ENCODE peak calls at places on chromosomes 6 and 20, in eight cellular contexts. One of them, this sample, is unnamed.

GRCh38 chr6:19664050-19664449 is 173.1 kb upstream of the ID4 start:
- DNase-seq in HCEC 1CT: no peak
- DNase-seq in T follicular helper cell: no peak
- DNase-seq in NCI-H2171 treated with DMSO at 0.1 percent for 48 hours: no peak
- DNase-seq in activated CD4-positive, alpha-beta T cell treated with anti-CD3 and anti-CD28 coated beads for 1 hour: no peak
- DNase-seq in activated T-helper 1 cell treated with anti-CD3 and anti-CD28 coated beads, Interleukin-2, amount 50 U/mL, for 16 hours: no peak
- DNase-seq in germinal center: no peak
- DNase-seq in HTR-8/SVneo: no peak
- DNase-seq in this sample: no peak

GRCh38 chr6:129744201-129744879 is 34.4 kb upstream of the ARHGAP18 start:
- DNase-seq in T follicular helper cell: no peak
- DNase-seq in NCI-H2171 treated with DMSO at 0.1 percent for 48 hours: no peak
- DNase-seq in germinal center: no peak
- DNase-seq in activated T-helper 1 cell treated with anti-CD3 and anti-CD28 coated beads, Interleukin-2, amount 50 U/mL, for 16 hours: no peak
- DNase-seq in HTR-8/SVneo: peak
- DNase-seq in HCEC 1CT: peak
- DNase-seq in activated CD4-positive, alpha-beta T cell treated with anti-CD3 and anti-CD28 coated beads for 1 hour: no peak
- DNase-seq in this sample: no peak

GRCh38 chr20:32789896-32790750 is 27.9 kb downstream of the DNMT3B start:
- DNase-seq in T follicular helper cell: peak
- DNase-seq in HTR-8/SVneo: peak
- DNase-seq in activated CD4-positive, alpha-beta T cell treated with anti-CD3 and anti-CD28 coated beads for 1 hour: peak
- DNase-seq in NCI-H2171 treated with DMSO at 0.1 percent for 48 hours: peak
- DNase-seq in germinal center: peak
- DNase-seq in activated T-helper 1 cell treated with anti-CD3 and anti-CD28 coated beads, Interleukin-2, amount 50 U/mL, for 16 hours: peak
- DNase-seq in HCEC 1CT: peak
- DNase-seq in this sample: peak

GRCh38 chr6:90406142-90406794 is 109.6 kb upstream of the BACH2 start:
- DNase-seq in germinal center: no peak
- DNase-seq in T follicular helper cell: no peak
- DNase-seq in NCI-H2171 treated with DMSO at 0.1 percent for 48 hours: no peak
- DNase-seq in activated T-helper 1 cell treated with anti-CD3 and anti-CD28 coated beads, Interleukin-2, amount 50 U/mL, for 16 hours: no peak
- DNase-seq in activated CD4-positive, alpha-beta T cell treated with anti-CD3 and anti-CD28 coated beads for 1 hour: no peak
- DNase-seq in HTR-8/SVneo: peak
- DNase-seq in HCEC 1CT: peak
- DNase-seq in this sample: no peak

GRCh38 chr6:14464716-14465115 is 347.1 kb downstream of the CD83 start:
- DNase-seq in NCI-H2171 treated with DMSO at 0.1 percent for 48 hours: no peak
- DNase-seq in activated T-helper 1 cell treated with anti-CD3 and anti-CD28 coated beads, Interleukin-2, amount 50 U/mL, for 16 hours: no peak
- DNase-seq in T follicular helper cell: no peak
- DNase-seq in HCEC 1CT: no peak
- DNase-seq in activated CD4-positive, alpha-beta T cell treated with anti-CD3 and anti-CD28 coated beads for 1 hour: no peak
- DNase-seq in HTR-8/SVneo: no peak
- DNase-seq in germinal center: no peak
- DNase-seq in this sample: no peak

GRCh38 chr6:112321882-112322508 is 25.1 kb upstream of the RFPL4B start:
- DNase-seq in activated CD4-positive, alpha-beta T cell treated with anti-CD3 and anti-CD28 coated beads for 1 hour: no peak
- DNase-seq in germinal center: no peak
- DNase-seq in HTR-8/SVneo: no peak
- DNase-seq in HCEC 1CT: no peak
- DNase-seq in NCI-H2171 treated with DMSO at 0.1 percent for 48 hours: no peak
- DNase-seq in T follicular helper cell: no peak
- DNase-seq in activated T-helper 1 cell treated with anti-CD3 and anti-CD28 coated beads, Interleukin-2, amount 50 U/mL, for 16 hours: no peak
- DNase-seq in this sample: no peak

GRCh38 chr6:125229080-125229479 is 72.7 kb downstream of the HDDC2 start:
- DNase-seq in activated T-helper 1 cell treated with anti-CD3 and anti-CD28 coated beads, Interleukin-2, amount 50 U/mL, for 16 hours: no peak
- DNase-seq in T follicular helper cell: no peak
- DNase-seq in activated CD4-positive, alpha-beta T cell treated with anti-CD3 and anti-CD28 coated beads for 1 hour: no peak
- DNase-seq in HCEC 1CT: no peak
- DNase-seq in NCI-H2171 treated with DMSO at 0.1 percent for 48 hours: no peak
- DNase-seq in HTR-8/SVneo: no peak
- DNase-seq in germinal center: no peak
- DNase-seq in this sample: no peak

GRCh38 chr6:43278524-43279078 is 19.5 kb upstream of the SLC22A7 start:
- DNase-seq in HCEC 1CT: peak
- DNase-seq in activated CD4-positive, alpha-beta T cell treated with anti-CD3 and anti-CD28 coated beads for 1 hour: no peak
- DNase-seq in NCI-H2171 treated with DMSO at 0.1 percent for 48 hours: no peak
- DNase-seq in activated T-helper 1 cell treated with anti-CD3 and anti-CD28 coated beads, Interleukin-2, amount 50 U/mL, for 16 hours: no peak
- DNase-seq in HTR-8/SVneo: peak
- DNase-seq in T follicular helper cell: no peak
- DNase-seq in germinal center: no peak
- DNase-seq in this sample: no peak

GRCh38 chr6:121653624-121654008 is 218.2 kb downstream of the GJA1 start:
- DNase-seq in NCI-H2171 treated with DMSO at 0.1 percent for 48 hours: no peak
- DNase-seq in T follicular helper cell: no peak
- DNase-seq in germinal center: no peak
- DNase-seq in HCEC 1CT: no peak
- DNase-seq in HTR-8/SVneo: no peak
- DNase-seq in activated T-helper 1 cell treated with anti-CD3 and anti-CD28 coated beads, Interleukin-2, amount 50 U/mL, for 16 hours: no peak
- DNase-seq in activated CD4-positive, alpha-beta T cell treated with anti-CD3 and anti-CD28 coated beads for 1 hour: no peak
- DNase-seq in this sample: no peak

GRCh38 chr6:136060052-136060451 is 190.1 kb downstream of the MTFR2 start:
- DNase-seq in HTR-8/SVneo: no peak
- DNase-seq in activated T-helper 1 cell treated with anti-CD3 and anti-CD28 coated beads, Interleukin-2, amount 50 U/mL, for 16 hours: no peak
- DNase-seq in T follicular helper cell: no peak
- DNase-seq in NCI-H2171 treated with DMSO at 0.1 percent for 48 hours: no peak
- DNase-seq in germinal center: no peak
- DNase-seq in activated CD4-positive, alpha-beta T cell treated with anti-CD3 and anti-CD28 coated beads for 1 hour: no peak
- DNase-seq in HCEC 1CT: no peak
- DNase-seq in this sample: no peak

GRCh38 chr6:157481865-157482249 is 100.9 kb downstream of the ZDHHC14 start:
- DNase-seq in activated CD4-positive, alpha-beta T cell treated with anti-CD3 and anti-CD28 coated beads for 1 hour: no peak
- DNase-seq in NCI-H2171 treated with DMSO at 0.1 percent for 48 hours: no peak
- DNase-seq in germinal center: no peak
- DNase-seq in activated T-helper 1 cell treated with anti-CD3 and anti-CD28 coated beads, Interleukin-2, amount 50 U/mL, for 16 hours: no peak
- DNase-seq in HCEC 1CT: no peak
- DNase-seq in HTR-8/SVneo: no peak
- DNase-seq in T follicular helper cell: no peak
- DNase-seq in this sample: no peak

GRCh38 chr6:138651491-138651890 is 122.1 kb upstream of the CCDC28A start:
- DNase-seq in activated CD4-positive, alpha-beta T cell treated with anti-CD3 and anti-CD28 coated beads for 1 hour: no peak
- DNase-seq in T follicular helper cell: no peak
- DNase-seq in NCI-H2171 treated with DMSO at 0.1 percent for 48 hours: no peak
- DNase-seq in germinal center: no peak
- DNase-seq in HTR-8/SVneo: no peak
- DNase-seq in activated T-helper 1 cell treated with anti-CD3 and anti-CD28 coated beads, Interleukin-2, amount 50 U/mL, for 16 hours: no peak
- DNase-seq in HCEC 1CT: no peak
- DNase-seq in this sample: no peak

GRCh38 chr6:38460216-38460615 is 179.5 kb downstream of the BTBD9 start:
- DNase-seq in activated T-helper 1 cell treated with anti-CD3 and anti-CD28 coated beads, Interleukin-2, amount 50 U/mL, for 16 hours: no peak
- DNase-seq in T follicular helper cell: no peak
- DNase-seq in activated CD4-positive, alpha-beta T cell treated with anti-CD3 and anti-CD28 coated beads for 1 hour: no peak
- DNase-seq in HTR-8/SVneo: no peak
- DNase-seq in HCEC 1CT: peak
- DNase-seq in germinal center: no peak
- DNase-seq in NCI-H2171 treated with DMSO at 0.1 percent for 48 hours: no peak
- DNase-seq in this sample: no peak

GRCh38 chr6:159429427-159429826 is 260.2 kb downstream of the FNDC1 start:
- DNase-seq in HCEC 1CT: no peak
- DNase-seq in activated T-helper 1 cell treated with anti-CD3 and anti-CD28 coated beads, Interleukin-2, amount 50 U/mL, for 16 hours: no peak
- DNase-seq in NCI-H2171 treated with DMSO at 0.1 percent for 48 hours: no peak
- DNase-seq in activated CD4-positive, alpha-beta T cell treated with anti-CD3 and anti-CD28 coated beads for 1 hour: no peak
- DNase-seq in germinal center: no peak
- DNase-seq in T follicular helper cell: no peak
- DNase-seq in HTR-8/SVneo: no peak
- DNase-seq in this sample: no peak

GRCh38 chr6:13012271-13012670 is 295.7 kb downstream of the PHACTR1 start:
- DNase-seq in NCI-H2171 treated with DMSO at 0.1 percent for 48 hours: peak
- DNase-seq in HCEC 1CT: no peak
- DNase-seq in activated CD4-positive, alpha-beta T cell treated with anti-CD3 and anti-CD28 coated beads for 1 hour: no peak
- DNase-seq in activated T-helper 1 cell treated with anti-CD3 and anti-CD28 coated beads, Interleukin-2, amount 50 U/mL, for 16 hours: no peak
- DNase-seq in HTR-8/SVneo: no peak
- DNase-seq in germinal center: no peak
- DNase-seq in T follicular helper cell: no peak
- DNase-seq in this sample: no peak

GRCh38 chr6:130447374-130447773 is 81.6 kb downstream of the TMEM200A start:
- DNase-seq in germinal center: no peak
- DNase-seq in activated CD4-positive, alpha-beta T cell treated with anti-CD3 and anti-CD28 coated beads for 1 hour: no peak
- DNase-seq in HCEC 1CT: peak
- DNase-seq in T follicular helper cell: no peak
- DNase-seq in NCI-H2171 treated with DMSO at 0.1 percent for 48 hours: no peak
- DNase-seq in HTR-8/SVneo: no peak
- DNase-seq in activated T-helper 1 cell treated with anti-CD3 and anti-CD28 coated beads, Interleukin-2, amount 50 U/mL, for 16 hours: no peak
- DNase-seq in this sample: no peak

GRCh38 chr20:17645010-17645409 is 37.0 kb downstream of the RRBP1 start:
- DNase-seq in NCI-H2171 treated with DMSO at 0.1 percent for 48 hours: no peak
- DNase-seq in activated CD4-positive, alpha-beta T cell treated with anti-CD3 and anti-CD28 coated beads for 1 hour: no peak
- DNase-seq in HCEC 1CT: no peak
- DNase-seq in T follicular helper cell: no peak
- DNase-seq in HTR-8/SVneo: no peak
- DNase-seq in germinal center: no peak
- DNase-seq in activated T-helper 1 cell treated with anti-CD3 and anti-CD28 coated beads, Interleukin-2, amount 50 U/mL, for 16 hours: no peak
- DNase-seq in this sample: no peak

GRCh38 chr6:166331503-166332133 is 10.7 kb downstream of the SFT2D1 start:
- DNase-seq in activated CD4-positive, alpha-beta T cell treated with anti-CD3 and anti-CD28 coated beads for 1 hour: no peak
- DNase-seq in germinal center: no peak
- DNase-seq in HTR-8/SVneo: no peak
- DNase-seq in T follicular helper cell: no peak
- DNase-seq in NCI-H2171 treated with DMSO at 0.1 percent for 48 hours: no peak
- DNase-seq in activated T-helper 1 cell treated with anti-CD3 and anti-CD28 coated beads, Interleukin-2, amount 50 U/mL, for 16 hours: no peak
- DNase-seq in HCEC 1CT: no peak
- DNase-seq in this sample: no peak

GRCh38 chr6:35603326-35604202 is 85.2 kb downstream of the FKBP5 start:
- DNase-seq in HCEC 1CT: peak
- DNase-seq in germinal center: no peak
- DNase-seq in NCI-H2171 treated with DMSO at 0.1 percent for 48 hours: no peak
- DNase-seq in HTR-8/SVneo: no peak
- DNase-seq in T follicular helper cell: no peak
- DNase-seq in activated T-helper 1 cell treated with anti-CD3 and anti-CD28 coated beads, Interleukin-2, amount 50 U/mL, for 16 hours: no peak
- DNase-seq in activated CD4-positive, alpha-beta T cell treated with anti-CD3 and anti-CD28 coated beads for 1 hour: no peak
- DNase-seq in this sample: no peak

GRCh38 chr6:132780770-132781371 is 17.6 kb downstream of the SLC18B1 start:
- DNase-seq in activated CD4-positive, alpha-beta T cell treated with anti-CD3 and anti-CD28 coated beads for 1 hour: no peak
- DNase-seq in germinal center: peak
- DNase-seq in T follicular helper cell: no peak
- DNase-seq in HCEC 1CT: peak
- DNase-seq in NCI-H2171 treated with DMSO at 0.1 percent for 48 hours: no peak
- DNase-seq in HTR-8/SVneo: peak
- DNase-seq in activated T-helper 1 cell treated with anti-CD3 and anti-CD28 coated beads, Interleukin-2, amount 50 U/mL, for 16 hours: no peak
- DNase-seq in this sample: no peak

GRCh38 chr6:137334094-137334493 is 114.9 kb upstream of the IFNGR1 start:
- DNase-seq in germinal center: no peak
- DNase-seq in activated T-helper 1 cell treated with anti-CD3 and anti-CD28 coated beads, Interleukin-2, amount 50 U/mL, for 16 hours: no peak
- DNase-seq in T follicular helper cell: no peak
- DNase-seq in NCI-H2171 treated with DMSO at 0.1 percent for 48 hours: no peak
- DNase-seq in HCEC 1CT: no peak
- DNase-seq in HTR-8/SVneo: no peak
- DNase-seq in activated CD4-positive, alpha-beta T cell treated with anti-CD3 and anti-CD28 coated beads for 1 hour: no peak
- DNase-seq in this sample: no peak

GRCh38 chr6:48541669-48542068 is 430.7 kb upstream of the PTCHD4 start:
- DNase-seq in germinal center: no peak
- DNase-seq in T follicular helper cell: no peak
- DNase-seq in activated T-helper 1 cell treated with anti-CD3 and anti-CD28 coated beads, Interleukin-2, amount 50 U/mL, for 16 hours: no peak
- DNase-seq in activated CD4-positive, alpha-beta T cell treated with anti-CD3 and anti-CD28 coated beads for 1 hour: no peak
- DNase-seq in HTR-8/SVneo: no peak
- DNase-seq in NCI-H2171 treated with DMSO at 0.1 percent for 48 hours: no peak
- DNase-seq in HCEC 1CT: peak
- DNase-seq in this sample: no peak

GRCh38 chr6:70590387-70590786 is 23.7 kb downstream of the SDHAF4 start:
- DNase-seq in T follicular helper cell: no peak
- DNase-seq in activated CD4-positive, alpha-beta T cell treated with anti-CD3 and anti-CD28 coated beads for 1 hour: no peak
- DNase-seq in NCI-H2171 treated with DMSO at 0.1 percent for 48 hours: no peak
- DNase-seq in activated T-helper 1 cell treated with anti-CD3 and anti-CD28 coated beads, Interleukin-2, amount 50 U/mL, for 16 hours: no peak
- DNase-seq in HTR-8/SVneo: no peak
- DNase-seq in HCEC 1CT: no peak
- DNase-seq in germinal center: no peak
- DNase-seq in this sample: no peak

GRCh38 chr6:156617376-156617775 is 159.8 kb upstream of the ARID1B start:
- DNase-seq in NCI-H2171 treated with DMSO at 0.1 percent for 48 hours: peak
- DNase-seq in activated CD4-positive, alpha-beta T cell treated with anti-CD3 and anti-CD28 coated beads for 1 hour: no peak
- DNase-seq in germinal center: no peak
- DNase-seq in HTR-8/SVneo: no peak
- DNase-seq in activated T-helper 1 cell treated with anti-CD3 and anti-CD28 coated beads, Interleukin-2, amount 50 U/mL, for 16 hours: no peak
- DNase-seq in HCEC 1CT: no peak
- DNase-seq in T follicular helper cell: no peak
- DNase-seq in this sample: no peak

GRCh38 chr6:44858998-44859397 is 469.1 kb upstream of the RUNX2 start:
- DNase-seq in NCI-H2171 treated with DMSO at 0.1 percent for 48 hours: no peak
- DNase-seq in HTR-8/SVneo: no peak
- DNase-seq in activated T-helper 1 cell treated with anti-CD3 and anti-CD28 coated beads, Interleukin-2, amount 50 U/mL, for 16 hours: no peak
- DNase-seq in T follicular helper cell: no peak
- DNase-seq in HCEC 1CT: no peak
- DNase-seq in germinal center: no peak
- DNase-seq in activated CD4-positive, alpha-beta T cell treated with anti-CD3 and anti-CD28 coated beads for 1 hour: no peak
- DNase-seq in this sample: no peak

GRCh38 chr6:3324262-3324942 is 65.7 kb downstream of the PSMG4 start:
- DNase-seq in T follicular helper cell: no peak
- DNase-seq in activated CD4-positive, alpha-beta T cell treated with anti-CD3 and anti-CD28 coated beads for 1 hour: no peak
- DNase-seq in germinal center: no peak
- DNase-seq in NCI-H2171 treated with DMSO at 0.1 percent for 48 hours: no peak
- DNase-seq in activated T-helper 1 cell treated with anti-CD3 and anti-CD28 coated beads, Interleukin-2, amount 50 U/mL, for 16 hours: no peak
- DNase-seq in HTR-8/SVneo: peak
- DNase-seq in HCEC 1CT: no peak
- DNase-seq in this sample: no peak

GRCh38 chr20:47230811-47231256 is 125.7 kb downstream of the ZMYND8 start:
- DNase-seq in T follicular helper cell: no peak
- DNase-seq in HCEC 1CT: no peak
- DNase-seq in activated T-helper 1 cell treated with anti-CD3 and anti-CD28 coated beads, Interleukin-2, amount 50 U/mL, for 16 hours: no peak
- DNase-seq in HTR-8/SVneo: no peak
- DNase-seq in activated CD4-positive, alpha-beta T cell treated with anti-CD3 and anti-CD28 coated beads for 1 hour: no peak
- DNase-seq in germinal center: no peak
- DNase-seq in NCI-H2171 treated with DMSO at 0.1 percent for 48 hours: no peak
- DNase-seq in this sample: no peak

GRCh38 chr6:30963641-30964040 is 19.9 kb upstream of the MUC21 start:
- DNase-seq in activated T-helper 1 cell treated with anti-CD3 and anti-CD28 coated beads, Interleukin-2, amount 50 U/mL, for 16 hours: no peak
- DNase-seq in activated CD4-positive, alpha-beta T cell treated with anti-CD3 and anti-CD28 coated beads for 1 hour: no peak
- DNase-seq in T follicular helper cell: no peak
- DNase-seq in HTR-8/SVneo: no peak
- DNase-seq in NCI-H2171 treated with DMSO at 0.1 percent for 48 hours: no peak
- DNase-seq in HCEC 1CT: peak
- DNase-seq in germinal center: no peak
- DNase-seq in this sample: no peak